ENCODE peak calls at places on chromosomes 5 and 9, in six cellular contexts. U is neural crest cell; Q is left ventricle myocardium inferior; X is astrocyte of the spinal cord; L is epithelial cell of proximal tubule; Y is CD8-positive, alpha-beta T cell. G is an unnamed sample.

GRCh38 chr9:22097712-22098111 is 88.6 kb upstream of the CDKN2B start:
- DNase-seq in U (no peak), Q (no peak), L (peak), X (peak), Y (no peak), G (no peak)

GRCh38 chr5:145531038-145531734 is 304.0 kb downstream of the PRELID2 start:
- DNase-seq in X (peak), Y (no peak), U (no peak), L (peak), Q (no peak), G (no peak)

GRCh38 chr9:26053954-26054353 is 375.7 kb upstream of the TUSC1 start:
- DNase-seq in Y (no peak), Q (no peak), L (no peak), U (no peak), X (no peak), G (no peak)

GRCh38 chr5:149438711-149439132 is 59.6 kb upstream of the IL17B start:
- DNase-seq in L (no peak), Q (no peak), X (no peak), Y (no peak), U (no peak), G (no peak)

GRCh38 chr5:150302301-150303069 is at the start of gene ARSI:
- DNase-seq in L (no peak), X (peak), Q (peak), Y (no peak), U (no peak), G (no peak)

GRCh38 chr5:66222455-66222854 is 78.4 kb downstream of the SREK1 start:
- DNase-seq in X (no peak), L (no peak), Y (no peak), Q (no peak), U (no peak), G (no peak)

GRCh38 chr5:123754167-123754840 is 242.3 kb downstream of the CSNK1G3 start:
- DNase-seq in Q (no peak), X (peak), U (no peak), L (no peak), Y (no peak), G (no peak)

GRCh38 chr5:133309166-133309791 is 257.5 kb downstream of the HSPA4 start:
- DNase-seq in X (no peak), L (no peak), Q (no peak), U (no peak), Y (no peak), G (no peak)

GRCh38 chr9:34457266-34458012 is 931 bp downstream of the FAM219A start:
- DNase-seq in U (peak), Q (peak), X (peak), L (no peak), Y (peak), G (no peak)

GRCh38 chr5:39740404-39740803 is 315.6 kb upstream of the DAB2 start:
- DNase-seq in U (no peak), Y (no peak), L (no peak), Q (no peak), X (no peak), G (no peak)

GRCh38 chr9:3181049-3181953 is 337.4 kb upstream of the PUM3 start:
- DNase-seq in X (peak), Y (peak), U (peak), Q (no peak), L (no peak), G (no peak)

GRCh38 chr5:149496166-149496565 is 55.1 kb downstream of the CSNK1A1 start:
- DNase-seq in Y (no peak), L (no peak), Q (no peak), U (no peak), X (no peak), G (no peak)

GRCh38 chr5:150020249-150020648 is 19.7 kb downstream of the HMGXB3 start:
- DNase-seq in Q (no peak), X (no peak), U (no peak), Y (no peak), L (no peak), G (no peak)

GRCh38 chr5:120160120-120160895 is 303.8 kb upstream of the PRR16 start:
- DNase-seq in Q (no peak), U (no peak), X (peak), Y (no peak), L (no peak), G (no peak)

GRCh38 chr5:121870489-121870888 is 18.8 kb downstream of the FTMT start:
- DNase-seq in L (no peak), X (peak), Q (no peak), Y (no peak), U (no peak), G (no peak)

GRCh38 chr5:15695171-15695676 is 195.2 kb downstream of the FBXL7 start:
- DNase-seq in Y (no peak), L (no peak), U (no peak), Q (no peak), X (peak), G (no peak)

GRCh38 chr9:123933401-123933800 is 3.5 kb upstream of the DENND1A start:
- DNase-seq in X (peak), Y (no peak), Q (no peak), L (peak), U (no peak), G (no peak)

GRCh38 chr9:89440951-89441654 is 56.8 kb downstream of the SEMA4D start:
- DNase-seq in U (no peak), X (no peak), Y (no peak), Q (no peak), L (no peak), G (no peak)

GRCh38 chr5:91384671-91385430 is 1.7 kb upstream of the ARRDC3 start:
- DNase-seq in L (peak), X (peak), Q (no peak), Y (no peak), U (no peak), G (no peak)

GRCh38 chr9:31950756-31951155 is 433.7 kb upstream of the ACO1 start:
- DNase-seq in Q (no peak), X (no peak), Y (no peak), L (no peak), U (no peak), G (no peak)

GRCh38 chr5:82314964-82315728 is 37.0 kb upstream of the RPS23 start:
- DNase-seq in Q (no peak), L (no peak), U (no peak), Y (no peak), X (peak), G (no peak)

GRCh38 chr5:36373527-36374086 is 71.9 kb upstream of the RANBP3L start:
- DNase-seq in L (peak), U (no peak), Q (peak), X (peak), Y (no peak), G (no peak)

GRCh38 chr9:136220017-136220729 is 15.2 kb upstream of the LHX3 start:
- DNase-seq in Y (no peak), X (peak), Q (no peak), U (no peak), L (no peak), G (peak)

GRCh38 chr9:92968081-92968480 is 20.8 kb downstream of the FGD3 start:
- DNase-seq in Q (no peak), L (no peak), Y (peak), X (no peak), U (no peak), G (no peak)

GRCh38 chr9:90835206-90835605 is 33.6 kb downstream of the SYK start:
- DNase-seq in Q (no peak), X (no peak), Y (no peak), L (no peak), U (no peak), G (no peak)

GRCh38 chr9:87324613-87325194 is 173.0 kb upstream of the DAPK1 start:
- DNase-seq in X (peak), L (peak), U (no peak), Y (no peak), Q (no peak), G (no peak)

GRCh38 chr5:77379558-77380061 is 112.5 kb downstream of the WDR41 start:
- DNase-seq in Q (no peak), Y (no peak), X (no peak), L (no peak), U (no peak), G (peak)

GRCh38 chr5:14341571-14342225 is 198.6 kb downstream of the TRIO start:
- DNase-seq in L (no peak), Q (no peak), X (no peak), U (no peak), Y (no peak), G (no peak)

GRCh38 chr5:33850100-33850594 is 41.6 kb downstream of the ADAMTS12 start:
- DNase-seq in Y (peak), U (no peak), Q (no peak), L (peak), X (peak), G (no peak)

GRCh38 chr9:116156621-116157314 is 3.2 kb downstream of the PAPPA start:
- DNase-seq in U (no peak), Q (peak), Y (no peak), X (peak), L (no peak), G (no peak)

GRCh38 chr9:98778251-98778650 is 18.1 kb downstream of the ANKS6 start:
- DNase-seq in L (no peak), Y (no peak), U (no peak), Q (no peak), X (no peak), G (no peak)

GRCh38 chr9:120710110-120710981 is 3.9 kb downstream of the MEGF9 start:
- DNase-seq in L (no peak), U (no peak), X (peak), Y (peak), Q (no peak), G (peak)

GRCh38 chr5:170420809-170421412 is 31.7 kb upstream of the KCNMB1 start:
- DNase-seq in U (peak), Q (peak), L (peak), X (peak), Y (peak), G (peak)

GRCh38 chr9:134260801-134261200 is 65.5 kb upstream of the RXRA start:
- DNase-seq in U (no peak), X (no peak), Y (no peak), L (no peak), Q (no peak), G (no peak)

GRCh38 chr5:83055166-83055565 is 22.0 kb downstream of the TMEM167A start:
- DNase-seq in Q (no peak), Y (no peak), L (no peak), U (no peak), X (no peak), G (no peak)

GRCh38 chr5:64594601-64595518 is 89.0 kb downstream of the RGS7BP start:
- DNase-seq in Y (no peak), U (no peak), X (no peak), L (no peak), Q (no peak), G (no peak)
- TF ChIP-seq CTCF in Y (no peak), U (peak), X (peak), L (peak), Q (peak), G (no peak)

GRCh38 chr5:130720355-130720754 is 444.7 kb downstream of the HINT1 start:
- DNase-seq in X (peak), L (no peak), U (no peak), Q (no peak), Y (no peak), G (no peak)
- TF ChIP-seq CTCF in X (peak), L (peak), U (peak), Q (peak), Y (no peak), G (no peak)

DNA sequence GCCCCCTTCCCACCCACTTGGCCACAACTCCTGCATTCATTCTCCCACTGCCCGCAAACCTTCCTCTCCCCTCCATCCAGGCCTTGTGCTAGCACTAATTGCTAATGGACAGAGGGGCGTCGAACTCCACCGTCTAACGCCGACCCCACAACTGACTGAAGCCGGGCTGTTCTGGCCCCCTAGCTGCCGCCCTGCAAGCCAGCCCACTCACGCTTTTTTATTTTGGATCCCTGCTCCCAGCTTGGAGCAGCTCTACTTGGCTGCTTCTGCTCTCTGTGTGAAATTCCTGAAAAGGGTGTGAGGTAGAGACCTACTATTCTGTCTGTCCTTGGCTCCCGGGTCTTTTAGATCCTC is 704 bp upstream of the ASTN2 start:
- DNase-seq in X (no peak), L (no peak), Q (no peak), U (no peak), Y (no peak), G (no peak)
- TF ChIP-seq CTCF in X (peak), L (peak), Q (no peak), U (no peak), Y (no peak), G (no peak)

GRCh38 chr5:8391916-8392315 is 523.0 kb downstream of the MTRR start:
- DNase-seq in X (no peak), Y (no peak), U (no peak), Q (no peak), L (peak), G (no peak)

GRCh38 chr5:8399471-8399870 is 530.5 kb downstream of the MTRR start:
- DNase-seq in Y (no peak), L (no peak), Q (no peak), X (no peak), U (no peak), G (no peak)

GRCh38 chr5:8396756-8397155 is 527.8 kb downstream of the MTRR start:
- DNase-seq in Q (no peak), Y (no peak), U (no peak), L (no peak), X (no peak), G (no peak)

DNA sequence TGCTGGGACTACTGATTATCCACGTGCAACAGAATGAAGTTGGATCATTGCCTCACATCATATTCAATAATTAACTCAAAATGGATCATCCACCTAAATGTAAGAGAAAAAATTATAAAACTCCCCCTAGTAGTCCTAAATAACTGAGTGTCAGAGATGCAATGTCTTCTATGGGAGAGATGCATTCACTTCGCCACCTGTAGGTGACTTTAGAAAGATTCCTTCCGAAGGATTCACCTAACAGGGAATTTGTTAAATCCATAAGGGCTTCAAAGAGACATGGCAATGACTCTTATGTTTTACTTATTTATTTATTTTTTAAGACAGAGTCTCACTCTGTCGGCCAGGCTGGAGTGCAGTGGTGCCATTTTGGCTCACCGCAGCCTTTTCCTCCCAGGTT is 526.0 kb downstream of the MTRR start:
- DNase-seq in Q (no peak), Y (no peak), U (no peak), X (no peak), L (no peak), G (no peak)
- TF ChIP-seq CTCF in Q (no peak), Y (no peak), U (peak), X (no peak), L (no peak), G (no peak)

GRCh38 chr5:114903767-114904166 is 265.9 kb downstream of the TRIM36 start:
- DNase-seq in Y (no peak), Q (no peak), X (no peak), L (no peak), U (no peak), G (no peak)

GRCh38 chr5:114898602-114899001 is 271.1 kb downstream of the TRIM36 start:
- DNase-seq in X (no peak), Y (no peak), Q (no peak), L (no peak), U (no peak), G (no peak)
- TF ChIP-seq CTCF in X (no peak), Y (no peak), Q (no peak), L (no peak), U (no peak), G (no peak)

DNA sequence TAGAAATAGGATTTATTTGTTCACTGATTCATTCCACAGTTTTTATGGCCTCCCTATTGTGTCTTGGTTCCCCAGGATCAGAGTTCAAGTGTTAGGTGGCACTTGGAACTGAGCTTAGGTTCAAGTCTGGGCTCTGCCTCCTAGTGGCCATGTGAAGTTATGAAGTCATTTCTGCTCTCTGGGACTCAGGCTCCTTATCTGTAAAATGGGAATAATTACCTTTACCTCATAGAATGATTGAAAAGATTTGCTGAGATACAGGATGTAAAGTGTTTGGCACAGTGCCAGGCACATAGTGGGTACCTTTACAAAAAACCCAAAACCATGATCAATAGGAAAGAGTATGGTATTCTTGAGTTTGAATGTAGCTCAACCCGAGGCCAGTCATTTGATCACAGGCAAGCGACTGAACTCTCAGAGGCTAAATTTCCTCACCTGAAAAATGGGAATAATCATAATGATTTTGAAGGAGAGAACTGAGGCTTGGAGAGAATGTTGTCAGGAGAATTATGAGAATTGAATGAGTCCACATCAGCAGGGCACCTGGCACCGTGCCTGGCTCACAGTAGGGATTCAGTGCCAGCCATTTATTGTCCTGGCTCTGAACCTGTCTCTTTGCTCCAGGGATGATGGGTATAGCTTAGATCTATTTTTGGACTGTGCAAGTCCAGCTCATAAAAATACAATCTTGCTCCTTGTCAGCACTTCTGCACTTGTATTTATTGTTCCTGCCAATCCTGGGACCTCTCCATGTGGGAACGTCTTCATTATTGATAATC is 10.7 kb downstream of the NSG2 start:
- DNase-seq in L (no peak), X (no peak), Q (peak), Y (no peak), U (no peak), G (no peak)
- TF ChIP-seq CTCF in L (no peak), X (peak), Q (no peak), Y (no peak), U (no peak), G (no peak)